ENCODE peak calls at places on chromosome 1, in four cellular contexts. Q, O, T and D are unnamed samples.

GRCh38 chr1:911875-912739 is 11.6 kb upstream of the SAMD11 start:
- DNase-seq in Q (no peak), O (no peak), T (no peak), D (no peak)

GRCh38 chr1:101193733-101194169 is 43.1 kb upstream of the S1PR1 start:
- DNase-seq in Q (no peak), O (no peak), T (no peak), D (no peak)

GRCh38 chr1:64133036-64133435 is 70.4 kb upstream of the UBE2U start:
- DNase-seq in Q (no peak), O (no peak), T (no peak), D (no peak)

GRCh38 chr1:6001992-6002576 is 9.9 kb upstream of the NPHP4 start:
- DNase-seq in Q (no peak), O (no peak), T (no peak), D (no peak)

GRCh38 chr1:75529488-75529887 is 81.4 kb downstream of the SLC44A5 start:
- DNase-seq in Q (no peak), O (no peak), T (no peak), D (no peak)

GRCh38 chr1:233440952-233441401 is 113.5 kb downstream of the MAP3K21 start:
- DNase-seq in Q (peak; percentile 72), O (no peak), T (peak; percentile 11), D (no peak)

GRCh38 chr1:31257213-31257612 is 17.5 kb upstream of the NKAIN1 start:
- DNase-seq in Q (no peak), O (no peak), T (no peak), D (no peak)

GRCh38 chr1:25748531-25749205 is 51.3 kb upstream of the SELENON start:
- DNase-seq in Q (no peak), O (no peak), T (peak; percentile 56), D (no peak)

GRCh38 chr1:54887665-54888071 is 673 bp upstream of the DHCR24 start:
- DNase-seq in Q (peak; percentile 41), O (peak; percentile 32), T (peak; percentile 52), D (peak; percentile 34)